ENCODE peak calls at places on chromosomes 11 and 22, in seven cellular contexts. U, L, E, P, G, B and M are unnamed samples. For H3K9me3, the result is how much of the 10 kb centered on the place peaks cover.

GRCh38 chr22:27108425-27109114 is 451.2 kb downstream of the MIAT start:
- DNase-seq in E (no peak), B (no peak), G (no peak), P (no peak), L (peak), U (no peak), M (no peak)

GRCh38 chr11:848380-848931 is 5.8 kb downstream of the TSPAN4 start:
- DNase-seq in G (no peak), P (peak), L (peak), B (no peak), U (no peak), E (no peak), M (no peak)

GRCh38 chr22:23117275-23117674 is 24.5 kb downstream of the RSPH14 start:
- DNase-seq in G (no peak), P (no peak), E (no peak), U (no peak), L (no peak), B (no peak), M (no peak)

GRCh38 chr11:76690736-76691135 is 20.2 kb upstream of the LRRC32 start:
- DNase-seq in E (no peak), L (no peak), B (peak), G (no peak), U (peak), P (no peak), M (no peak)

GRCh38 chr11:20008870-20009644 is 151.2 kb downstream of the DBX1 start:
- DNase-seq in U (no peak), G (no peak), P (no peak), L (no peak), B (no peak), E (no peak), M (no peak)

GRCh38 chr22:28075260-28075981 is 156.4 kb upstream of the PITPNB start:
- DNase-seq in L (no peak), U (peak), P (no peak), E (no peak), G (no peak), B (peak), M (peak)

GRCh38 chr11:110093407-110094297 is 460 bp downstream of the ZC3H12C start:
- DNase-seq in P (no peak), L (peak), B (peak), U (no peak), E (peak), G (peak), M (peak)

GRCh38 chr11:11979487-11980117 is 28.8 kb downstream of the DKK3 start:
- DNase-seq in E (no peak), G (no peak), L (no peak), U (no peak), P (no peak), B (peak), M (no peak)

GRCh38 chr11:113730887-113731726 is 25.0 kb upstream of the TMPRSS5 start:
- DNase-seq in U (peak), G (no peak), L (no peak), P (peak), B (peak), E (peak), M (peak)

GRCh38 chr11:79042824-79043223 is 398.0 kb downstream of the TENM4 start:
- DNase-seq in U (no peak), L (no peak), B (no peak), E (no peak), G (no peak), P (peak), M (no peak)

GRCh38 chr11:79043726-79044125 is 397.1 kb downstream of the TENM4 start:
- DNase-seq in L (no peak), U (no peak), E (no peak), B (no peak), P (no peak), G (no peak), M (no peak)

GRCh38 chr11:79044211-79044610 is 396.6 kb downstream of the TENM4 start:
- DNase-seq in B (no peak), U (no peak), G (no peak), L (no peak), E (no peak), P (no peak), M (no peak)

GRCh38 chr11:79039122-79039521 is 401.7 kb downstream of the TENM4 start:
- DNase-seq in U (no peak), L (no peak), E (no peak), G (no peak), B (peak), P (no peak), M (no peak)

GRCh38 chr11:79040348-79040747 is 400.5 kb downstream of the TENM4 start:
- DNase-seq in U (no peak), G (no peak), P (no peak), L (no peak), E (no peak), B (peak), M (peak)
- H3K4me3 ChIP-seq in U (no peak), G (no peak), P (no peak), L (no peak), E (no peak), B (no peak), M (no peak)

DNA sequence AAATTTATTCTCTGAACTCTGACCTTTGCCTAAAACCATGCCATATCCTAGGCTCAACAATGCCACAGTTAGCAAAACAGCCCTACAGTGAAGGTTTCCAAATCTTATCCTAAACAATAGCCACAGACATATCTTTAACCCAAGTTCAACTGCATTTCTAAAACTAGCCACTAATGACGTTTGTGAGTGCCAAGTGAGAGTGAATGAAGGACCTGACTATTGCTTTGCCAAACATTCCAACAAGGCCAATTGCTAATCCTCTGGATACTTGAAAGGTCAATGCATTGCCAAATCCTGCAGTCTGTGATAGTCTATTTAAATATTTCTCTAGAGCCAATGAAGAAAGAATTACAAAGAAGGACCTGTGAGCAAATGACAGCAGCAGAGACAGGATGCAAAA is 2.5 kb upstream of the OR4C45 start:
- DNase-seq in L (no peak), P (no peak), U (no peak), B (no peak), E (no peak), G (no peak), M (no peak)
- H3K9me3 ChIP-seq in L (under half), P (under half), U (under half), B (under half), E (under half), G (under half), M (under half)

GRCh38 chr11:66851251-66851620 is 5.6 kb upstream of the LRFN4 start:
- DNase-seq in L (no peak), G (peak), U (no peak), P (no peak), E (no peak), B (no peak), M (no peak)
- H3K4me3 ChIP-seq in L (no peak), G (no peak), U (no peak), P (no peak), E (no peak), B (no peak), M (no peak)

GRCh38 chr22:48783821-48784266 is 1043.8 kb downstream of the BRD1 start:
- DNase-seq in G (no peak), B (no peak), L (no peak), P (no peak), U (no peak), E (no peak), M (no peak)
- H3K9me3 ChIP-seq in G (under half), B (half or more), L (under half), P (under half), U (half or more), E (under half), M (under half)

DNA sequence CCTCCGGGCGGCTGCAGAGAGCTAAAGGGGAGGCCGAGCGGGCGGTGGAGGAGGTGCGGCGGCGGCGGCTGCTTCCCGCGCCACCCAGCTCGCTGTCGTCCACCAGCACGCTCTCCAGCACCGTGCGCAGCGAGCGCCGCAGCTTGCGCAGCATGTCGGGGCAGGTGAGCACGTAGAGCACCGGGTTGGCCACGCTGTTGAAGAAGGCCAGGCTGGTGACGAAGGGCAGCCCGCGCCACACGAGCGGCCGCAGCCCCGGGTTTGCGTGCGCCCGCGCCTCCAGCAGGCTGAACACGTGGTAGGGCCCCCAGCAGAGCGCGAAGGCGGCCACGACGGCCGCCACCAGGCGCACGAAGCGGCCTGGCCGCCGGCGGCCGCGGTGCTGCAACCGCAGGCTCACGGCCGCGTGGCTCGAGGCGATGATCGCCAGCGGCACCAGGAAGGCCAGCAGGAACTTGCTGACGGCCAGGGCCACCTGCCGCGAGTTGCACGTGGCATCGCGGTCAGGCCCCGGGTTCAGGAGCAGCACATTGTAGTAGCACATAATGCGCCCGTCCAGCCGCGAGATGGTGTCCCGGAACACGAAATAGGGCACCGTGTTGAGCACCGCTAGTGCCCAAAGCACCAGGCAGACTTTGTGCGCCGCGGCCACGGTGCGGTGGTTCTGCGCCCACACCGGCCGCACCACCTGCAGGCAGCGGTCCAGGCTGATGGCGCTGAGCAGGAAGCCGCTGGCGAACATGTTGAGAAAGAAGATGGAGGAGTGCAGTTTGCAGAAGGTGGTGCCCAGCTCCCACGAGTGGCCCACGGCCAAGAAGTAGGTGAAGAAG is 2.9 kb downstream of the PTGDR2 start:
- DNase-seq in L (no peak), U (no peak), B (no peak), E (no peak), G (no peak), P (no peak), M (no peak)
- H3K4me3 ChIP-seq in L (no peak), U (no peak), B (no peak), E (no peak), G (no peak), P (no peak), M (no peak)

DNA sequence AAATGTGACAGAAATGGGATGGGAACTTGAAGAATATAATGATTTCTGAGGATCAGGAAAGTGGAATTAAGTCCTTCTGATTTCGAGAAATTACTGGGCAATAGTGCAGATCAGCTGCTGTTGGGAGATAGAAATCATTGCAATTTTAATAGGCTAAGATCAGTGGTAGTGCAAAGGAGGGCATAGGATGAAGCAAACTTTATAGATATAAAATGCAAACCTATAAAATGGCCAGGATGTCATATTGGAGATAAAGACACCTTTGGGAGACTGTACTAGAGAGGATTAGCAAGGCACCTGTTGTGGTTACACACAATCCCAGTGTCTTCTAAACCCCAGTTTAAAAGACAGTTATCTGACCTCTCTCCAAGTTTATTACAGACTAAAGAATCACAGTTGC is 6.5 kb upstream of the MS4A7 start:
- DNase-seq in L (no peak), U (no peak), G (no peak), B (no peak), P (no peak), E (no peak), M (no peak)
- H3K9me3 ChIP-seq in L (under half), U (under half), G (under half), B (under half), P (under half), E (under half), M (under half)

GRCh38 chr11:126526471-126526870 is 171.0 kb downstream of the ST3GAL4 start:
- DNase-seq in U (no peak), B (no peak), P (no peak), E (no peak), L (no peak), G (no peak), M (no peak)
- H3K4me3 ChIP-seq in U (no peak), B (no peak), P (no peak), E (no peak), L (no peak), G (no peak), M (no peak)